ENCODE peak calls at places on chromosome 3, in five cellular contexts. V is pons, R is mesothelial cell of epicardium, E is nephron progenitor cell, U is mammary epithelial cell. L is an unnamed sample.

GRCh38 chr3:50154840-50155490 is at the start of gene SEMA3F:
- DNase-seq in V (no peak), R (peak; percentile 73), E (peak; percentile 83), U (peak; percentile 81), L (no peak)

GRCh38 chr3:49387721-49388120 is 24.1 kb downstream of the RHOA start:
- DNase-seq in V (no peak), R (no peak), E (no peak), U (peak; percentile 43), L (peak; percentile 44)

GRCh38 chr3:153628591-153628990 is 466.6 kb downstream of the RAP2B start:
- DNase-seq in V (no peak), R (no peak), E (no peak), U (no peak), L (no peak)

GRCh38 chr3:6717026-6717943 is 143.6 kb upstream of the GRM7 start:
- DNase-seq in V (no peak), R (no peak), E (no peak), U (no peak), L (no peak)

GRCh38 chr3:175200391-175200790 is 341.3 kb downstream of the NAALADL2 start:
- DNase-seq in V (no peak), R (no peak), E (no peak), U (no peak), L (no peak)

GRCh38 chr3:140467104-140467577 is 210.7 kb upstream of the TRIM42 start:
- DNase-seq in V (peak; percentile 33), R (no peak), E (no peak), U (peak; percentile 58), L (peak; percentile 58)

GRCh38 chr3:194253270-194253669 is 97.9 kb downstream of the CPN2 start:
- DNase-seq in V (no peak), R (peak; percentile 22), E (no peak), U (no peak), L (no peak)

GRCh38 chr3:171566803-171567422 is 106.7 kb upstream of the TNIK start:
- DNase-seq in V (peak; percentile 59), R (no peak), E (peak; percentile 23), U (peak; percentile 25), L (no peak)

GRCh38 chr3:185423178-185423577 is 60.2 kb downstream of the MAP3K13 start:
- DNase-seq in V (no peak), R (no peak), E (no peak), U (peak; percentile 16), L (no peak)

GRCh38 chr3:95319921-95320494 is 1257.1 kb downstream of the NSUN3 start:
- DNase-seq in V (no peak), R (no peak), E (no peak), U (no peak), L (no peak)

GRCh38 chr3:129435367-129435766 is 4.4 kb downstream of the MBD4 start:
- DNase-seq in V (no peak), R (no peak), E (no peak), U (no peak), L (no peak)

GRCh38 chr3:187889601-187890404 is 144.5 kb upstream of the BCL6 start:
- DNase-seq in V (no peak), R (no peak), E (no peak), U (no peak), L (no peak)

GRCh38 chr3:29694783-29695182 is 413.9 kb downstream of the RBMS3 start:
- DNase-seq in V (no peak), R (no peak), E (no peak), U (peak; percentile 80), L (peak; percentile 60)

GRCh38 chr3:173688216-173688842 is 290.8 kb downstream of the NLGN1 start:
- DNase-seq in V (no peak), R (no peak), E (no peak), U (no peak), L (no peak)

GRCh38 chr3:133249490-133249889 is 150.4 kb upstream of the BFSP2 start:
- DNase-seq in V (no peak), R (no peak), E (no peak), U (no peak), L (no peak)

GRCh38 chr3:162332344-162332743 is 835.7 kb downstream of the OTOL1 start:
- DNase-seq in V (no peak), R (no peak), E (no peak), U (no peak), L (no peak)

GRCh38 chr3:196995646-196996355 is 27.2 kb upstream of the PIGZ start:
- DNase-seq in V (no peak), R (no peak), E (no peak), U (no peak), L (no peak)

GRCh38 chr3:31567036-31567435 is 34.3 kb downstream of the STT3B start:
- DNase-seq in V (no peak), R (no peak), E (no peak), U (no peak), L (no peak)

GRCh38 chr3:134279466-134279865 is 28.8 kb upstream of the RYK start:
- DNase-seq in V (no peak), R (no peak), E (no peak), U (no peak), L (no peak)

GRCh38 chr3:153051427-153052095 is 110.5 kb upstream of the RAP2B start:
- DNase-seq in V (no peak), R (no peak), E (no peak), U (peak; percentile 88), L (peak; percentile 96)

GRCh38 chr3:27910456-27910855 is 188.3 kb upstream of the EOMES start:
- DNase-seq in V (no peak), R (no peak), E (no peak), U (no peak), L (no peak)

GRCh38 chr3:170772135-170772534 is 97.9 kb downstream of the RPL22L1 start:
- DNase-seq in V (no peak), R (no peak), E (no peak), U (no peak), L (no peak)

GRCh38 chr3:115834068-115834467 is 210.8 kb downstream of the GAP43 start:
- DNase-seq in V (no peak), R (no peak), E (no peak), U (peak; percentile 67), L (peak; percentile 31)

GRCh38 chr3:62884041-62884870 is 9.0 kb upstream of the CADPS start:
- DNase-seq in V (no peak), R (no peak), E (no peak), U (no peak), L (no peak)

GRCh38 chr3:103976931-103977339 is 1389.8 kb upstream of the ALCAM start:
- DNase-seq in V (no peak), R (no peak), E (no peak), U (no peak), L (no peak)

GRCh38 chr3:125186800-125187598 is 25.5 kb downstream of the SLC12A8 start:
- DNase-seq in V (no peak), R (no peak), E (peak; percentile 10), U (no peak), L (no peak)

GRCh38 chr3:15535757-15536156 is 14.3 kb upstream of the COLQ start:
- DNase-seq in V (no peak), R (no peak), E (no peak), U (peak; percentile 39), L (no peak)

GRCh38 chr3:177930771-177931170 is 605.5 kb upstream of the KCNMB2 start:
- DNase-seq in V (no peak), R (no peak), E (no peak), U (peak; percentile 36), L (no peak)

GRCh38 chr3:156760333-156760732 is 65.8 kb upstream of the LEKR1 start:
- DNase-seq in V (no peak), R (no peak), E (no peak), U (peak; percentile 91), L (peak; percentile 71)

GRCh38 chr3:172256101-172256687 is 192.1 kb downstream of the GHSR start:
- DNase-seq in V (peak; percentile 18), R (no peak), E (no peak), U (no peak), L (no peak)

L was measured in epithelial cell of prostate.